ENCODE peak calls at places on chromosomes 3 and 15, in four cellular contexts. I is cardiac muscle cell; K is CD8-positive, alpha-beta memory T cell; G is lower leg skin. B is an unnamed sample.

GRCh38 chr3:112653881-112654300 is 12.9 kb upstream of the CCDC80 start:
- DNase-seq in I (peak; percentile 80), K (no peak), G (no peak), B (no peak)

GRCh38 chr3:174147798-174148197 is 711.3 kb upstream of the NAALADL2 start:
- DNase-seq in I (no peak), K (no peak), G (no peak), B (no peak)

GRCh38 chr3:15284121-15284889 is 48.1 kb downstream of the SH3BP5 start:
- DNase-seq in I (no peak), K (no peak), G (no peak), B (no peak)

GRCh38 chr3:159032311-159032710 is 230.5 kb downstream of the MFSD1 start:
- DNase-seq in I (no peak), K (no peak), G (no peak), B (no peak)

GRCh38 chr3:156630773-156631093 is 43.7 kb upstream of the TIPARP start:
- DNase-seq in I (no peak), K (no peak), G (no peak), B (no peak)

GRCh38 chr3:14913926-14914776 is 33.2 kb upstream of the NR2C2 start:
- DNase-seq in I (no peak), K (no peak), G (no peak), B (no peak)

GRCh38 chr15:39629376-39629775 is 48.5 kb downstream of the THBS1 start:
- DNase-seq in I (peak; percentile 54), K (peak; percentile 10), G (no peak), B (no peak)

GRCh38 chr3:156668073-156668763 is 6.2 kb upstream of the TIPARP start:
- DNase-seq in I (no peak), K (no peak), G (no peak), B (no peak)

GRCh38 chr3:56111651-56112250 is 356.5 kb downstream of the ERC2 start:
- DNase-seq in I (no peak), K (no peak), G (no peak), B (no peak)

GRCh38 chr15:72463702-72464101 is 10.4 kb upstream of the ARIH1 start:
- DNase-seq in I (no peak), K (no peak), G (no peak), B (no peak)

GRCh38 chr3:190546881-190547510 is 33.1 kb downstream of the IL1RAP start:
- DNase-seq in I (peak; percentile 30), K (no peak), G (no peak), B (peak; percentile 31)

GRCh38 chr3:33750216-33750558 is 32.1 kb upstream of the CLASP2 start:
- DNase-seq in I (peak; percentile 6), K (no peak), G (no peak), B (no peak)

GRCh38 chr3:23880703-23881339 is 36.0 kb downstream of the NKIRAS1 start:
- DNase-seq in I (no peak), K (no peak), G (no peak), B (no peak)

GRCh38 chr15:98653686-98654085 is 5.3 kb downstream of the IGF1R start:
- DNase-seq in I (peak; percentile 62), K (no peak), G (no peak), B (no peak)

GRCh38 chr3:39350714-39351113 is 21.2 kb downstream of the CCR8 start:
- DNase-seq in I (no peak), K (no peak), G (no peak), B (no peak)

B was measured in HepG2.